ENCODE peak calls at places on chromosomes 4 and X, in five cellular contexts. One of them, this sample, is unnamed. For H3K27me3, the result is how much of the 10 kb centered on the place peaks cover.

GRCh38 chrX:68681443-68681941 is 34.0 kb downstream of the STARD8 start:
- DNase-seq in tibial artery: no peak
- DNase-seq in NT2/D1: no peak
- DNase-seq in body of pancreas: no peak
- DNase-seq in uterus: no peak
- DNase-seq in this sample: no peak

GRCh38 chrX:103531002-103531401 is 11.7 kb upstream of the RAB40A start:
- DNase-seq in tibial artery: no peak
- DNase-seq in NT2/D1: no peak
- DNase-seq in body of pancreas: no peak
- DNase-seq in uterus: no peak
- DNase-seq in this sample: no peak

GRCh38 chr4:139554726-139555072 is 1.3 kb downstream of the SETD7 start:
- DNase-seq in tibial artery: no peak
- DNase-seq in NT2/D1: no peak
- DNase-seq in body of pancreas: no peak
- DNase-seq in uterus: no peak
- DNase-seq in this sample: no peak

GRCh38 chrX:22800360-22800759 is 199.4 kb upstream of the DDX53 start:
- DNase-seq in tibial artery: peak
- DNase-seq in NT2/D1: peak
- DNase-seq in body of pancreas: no peak
- DNase-seq in uterus: no peak
- DNase-seq in this sample: peak

GRCh38 chr4:992297-993110 is 700 bp downstream of the SLC26A1 start:
- DNase-seq in tibial artery: no peak
- DNase-seq in NT2/D1: no peak
- DNase-seq in body of pancreas: peak
- DNase-seq in uterus: no peak
- DNase-seq in this sample: peak

GRCh38 chrX:38154818-38155217 is 65.9 kb downstream of the SRPX start:
- DNase-seq in tibial artery: peak
- DNase-seq in NT2/D1: no peak
- DNase-seq in body of pancreas: no peak
- DNase-seq in uterus: no peak
- DNase-seq in this sample: peak

GRCh38 chr4:139210486-139210885 is 33.5 kb upstream of the ELF2 start:
- DNase-seq in tibial artery: no peak
- DNase-seq in NT2/D1: no peak
- DNase-seq in body of pancreas: no peak
- DNase-seq in uterus: peak
- DNase-seq in this sample: no peak

GRCh38 chr4:36312511-36312910 is 31.1 kb downstream of the DTHD1 start:
- DNase-seq in tibial artery: no peak
- DNase-seq in NT2/D1: no peak
- DNase-seq in body of pancreas: no peak
- DNase-seq in uterus: no peak
- DNase-seq in this sample: no peak

GRCh38 chrX:39974228-39974627 is 123.5 kb downstream of the BCOR start:
- DNase-seq in tibial artery: no peak
- DNase-seq in NT2/D1: no peak
- DNase-seq in body of pancreas: no peak
- DNase-seq in uterus: no peak
- DNase-seq in this sample: no peak

GRCh38 chrX:67426946-67427345 is 116.9 kb upstream of the AR start:
- DNase-seq in tibial artery: no peak
- DNase-seq in NT2/D1: peak
- DNase-seq in body of pancreas: no peak
- DNase-seq in uterus: no peak
- DNase-seq in this sample: no peak

DNA sequence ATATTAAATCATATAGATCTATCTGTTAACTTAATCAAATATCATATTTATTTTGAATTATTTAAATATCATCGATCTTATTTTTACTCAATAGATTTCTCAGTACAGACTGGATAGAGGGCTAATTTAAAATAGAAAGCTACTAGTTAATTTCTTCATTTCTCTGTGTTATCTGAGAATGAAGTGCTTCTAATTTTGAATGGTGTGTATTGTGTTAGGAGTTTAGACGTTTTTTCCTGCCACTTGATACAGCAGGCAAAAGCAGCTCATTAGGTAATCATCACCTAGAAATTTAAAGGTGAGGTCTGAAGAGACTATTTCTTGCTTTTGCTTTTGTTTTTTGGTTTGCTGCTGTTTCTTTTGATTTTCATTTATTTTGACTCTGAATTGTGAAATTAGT is 948.8 kb upstream of the TENM3 start:
- DNase-seq in tibial artery: no peak
- DNase-seq in NT2/D1: no peak
- DNase-seq in body of pancreas: no peak
- DNase-seq in uterus: no peak
- DNase-seq in this sample: no peak
- H3K27me3 ChIP-seq in tibial artery: under half
- H3K27me3 ChIP-seq in NT2/D1: under half
- H3K27me3 ChIP-seq in body of pancreas: under half
- H3K27me3 ChIP-seq in uterus: under half
- H3K27me3 ChIP-seq in this sample: under half

GRCh38 chr4:3866813-3867129 is 100.6 kb downstream of the ADRA2C start:
- DNase-seq in tibial artery: no peak
- DNase-seq in NT2/D1: no peak
- DNase-seq in body of pancreas: no peak
- DNase-seq in uterus: peak
- DNase-seq in this sample: no peak
- H3K27me3 ChIP-seq in tibial artery: under half
- H3K27me3 ChIP-seq in NT2/D1: under half
- H3K27me3 ChIP-seq in body of pancreas: under half
- H3K27me3 ChIP-seq in uterus: under half
- H3K27me3 ChIP-seq in this sample: under half

GRCh38 chr4:6236816-6237390 is 32.7 kb upstream of the WFS1 start:
- DNase-seq in tibial artery: no peak
- DNase-seq in NT2/D1: no peak
- DNase-seq in body of pancreas: no peak
- DNase-seq in uterus: no peak
- DNase-seq in this sample: no peak

GRCh38 chr4:6233943-6234342 is 33.6 kb upstream of the JAKMIP1 start:
- DNase-seq in tibial artery: no peak
- DNase-seq in NT2/D1: no peak
- DNase-seq in body of pancreas: no peak
- DNase-seq in uterus: no peak
- DNase-seq in this sample: no peak

GRCh38 chr4:6232836-6233785 is 32.8 kb upstream of the JAKMIP1 start:
- DNase-seq in tibial artery: no peak
- DNase-seq in NT2/D1: no peak
- DNase-seq in body of pancreas: no peak
- DNase-seq in uterus: no peak
- DNase-seq in this sample: no peak

GRCh38 chr4:6235901-6236625 is 33.6 kb upstream of the WFS1 start:
- DNase-seq in tibial artery: no peak
- DNase-seq in NT2/D1: no peak
- DNase-seq in body of pancreas: no peak
- DNase-seq in uterus: no peak
- DNase-seq in this sample: no peak

DNA sequence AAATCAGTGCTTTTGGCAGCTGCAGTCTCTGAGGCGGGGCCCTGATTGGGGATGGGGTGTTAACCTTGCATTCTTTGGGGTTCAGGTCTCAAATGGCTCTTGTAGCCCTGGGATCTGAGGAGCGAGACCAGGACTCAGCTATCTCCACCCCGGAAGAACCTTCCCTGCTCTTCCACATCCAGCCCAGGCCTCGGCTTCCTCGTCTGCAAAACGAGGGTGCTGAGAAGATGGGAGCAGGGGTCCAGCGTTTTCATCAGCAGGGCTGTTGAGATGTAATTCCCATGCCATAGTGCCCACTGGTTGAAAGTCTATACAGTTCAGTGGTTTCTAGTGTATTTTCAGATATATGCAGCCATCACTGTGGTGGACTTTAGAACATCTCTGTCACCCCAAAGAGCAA is 34.6 kb upstream of the WFS1 start:
- DNase-seq in tibial artery: no peak
- DNase-seq in NT2/D1: no peak
- DNase-seq in body of pancreas: no peak
- DNase-seq in uterus: no peak
- DNase-seq in this sample: no peak
- H3K27me3 ChIP-seq in tibial artery: under half
- H3K27me3 ChIP-seq in NT2/D1: under half
- H3K27me3 ChIP-seq in body of pancreas: under half
- H3K27me3 ChIP-seq in uterus: under half
- H3K27me3 ChIP-seq in this sample: under half

GRCh38 chrX:18075603-18076002 is 145.1 kb downstream of the BEND2 start:
- DNase-seq in tibial artery: no peak
- DNase-seq in NT2/D1: no peak
- DNase-seq in body of pancreas: no peak
- DNase-seq in uterus: no peak
- DNase-seq in this sample: no peak
- H3K27me3 ChIP-seq in tibial artery: under half
- H3K27me3 ChIP-seq in NT2/D1: under half
- H3K27me3 ChIP-seq in body of pancreas: under half
- H3K27me3 ChIP-seq in uterus: under half
- H3K27me3 ChIP-seq in this sample: under half

DNA sequence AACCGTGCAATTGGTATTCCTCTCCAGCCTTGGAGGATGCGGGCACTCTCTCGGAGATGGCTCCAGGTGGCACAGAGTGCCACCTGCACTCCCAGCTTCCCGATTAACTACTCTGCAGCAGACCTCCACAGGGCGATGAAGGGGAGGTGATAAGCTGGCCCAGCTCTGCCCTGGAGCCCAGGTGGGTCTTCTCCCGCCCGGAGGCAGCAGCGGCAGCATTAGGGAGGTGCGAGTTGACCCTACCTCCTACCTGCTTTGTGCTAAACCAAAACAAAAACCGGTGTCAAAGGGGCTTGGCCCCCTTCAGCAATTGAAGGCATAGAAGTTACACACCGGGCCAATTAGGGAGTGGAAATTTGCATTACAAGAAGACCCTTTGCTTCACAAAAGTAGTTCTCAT is 137.4 kb upstream of the MAMLD1 start:
- DNase-seq in tibial artery: no peak
- DNase-seq in NT2/D1: no peak
- DNase-seq in body of pancreas: no peak
- DNase-seq in uterus: no peak
- DNase-seq in this sample: no peak
- H3K27me3 ChIP-seq in tibial artery: under half
- H3K27me3 ChIP-seq in NT2/D1: half or more
- H3K27me3 ChIP-seq in body of pancreas: under half
- H3K27me3 ChIP-seq in uterus: under half
- H3K27me3 ChIP-seq in this sample: under half